ENCODE peak calls at places on chromosome 15, in six cellular contexts. E is neuronal stem cell, T is IMR-90, I is H9, J is mesenchymal stem cell, R is trophoblast cell. V is an unnamed sample.

GRCh38 chr15:53586815-53587214 is 172.6 kb downstream of the WDR72 start:
- DNase-seq in T (no peak), R (peak), E (peak), I (peak), J (peak), V (peak)

GRCh38 chr15:41241251-41241964 is 10.3 kb downstream of the CHP1 start:
- DNase-seq in I (no peak), E (no peak), T (no peak), J (no peak), R (no peak), V (no peak)

GRCh38 chr15:88648357-88649214 is 9.8 kb downstream of the ISG20 start:
- DNase-seq in J (peak), R (no peak), E (no peak), I (no peak), T (peak), V (no peak)

GRCh38 chr15:70308011-70308761 is 210.5 kb upstream of the TLE3 start:
- DNase-seq in I (no peak), E (no peak), T (no peak), J (no peak), R (peak), V (no peak)

GRCh38 chr15:73983211-73983727 is 8.8 kb downstream of the STOML1 start:
- DNase-seq in T (peak), I (no peak), J (peak), R (no peak), E (no peak), V (no peak)

GRCh38 chr15:31245135-31245689 is 81.4 kb upstream of the KLF13 start:
- DNase-seq in J (no peak), I (no peak), T (no peak), R (no peak), E (no peak), V (no peak)

GRCh38 chr15:91228391-91228790 is 128.3 kb downstream of the SV2B start:
- DNase-seq in R (no peak), J (no peak), T (no peak), E (no peak), I (no peak), V (no peak)

GRCh38 chr15:66004618-66005262 is 135.4 kb downstream of the RAB11A start:
- DNase-seq in E (peak), I (no peak), R (peak), T (peak), J (peak), V (peak)

GRCh38 chr15:80937718-80938117 is 51.9 kb downstream of the MESD start:
- DNase-seq in T (no peak), E (no peak), I (no peak), J (no peak), R (no peak), V (no peak)

DNA sequence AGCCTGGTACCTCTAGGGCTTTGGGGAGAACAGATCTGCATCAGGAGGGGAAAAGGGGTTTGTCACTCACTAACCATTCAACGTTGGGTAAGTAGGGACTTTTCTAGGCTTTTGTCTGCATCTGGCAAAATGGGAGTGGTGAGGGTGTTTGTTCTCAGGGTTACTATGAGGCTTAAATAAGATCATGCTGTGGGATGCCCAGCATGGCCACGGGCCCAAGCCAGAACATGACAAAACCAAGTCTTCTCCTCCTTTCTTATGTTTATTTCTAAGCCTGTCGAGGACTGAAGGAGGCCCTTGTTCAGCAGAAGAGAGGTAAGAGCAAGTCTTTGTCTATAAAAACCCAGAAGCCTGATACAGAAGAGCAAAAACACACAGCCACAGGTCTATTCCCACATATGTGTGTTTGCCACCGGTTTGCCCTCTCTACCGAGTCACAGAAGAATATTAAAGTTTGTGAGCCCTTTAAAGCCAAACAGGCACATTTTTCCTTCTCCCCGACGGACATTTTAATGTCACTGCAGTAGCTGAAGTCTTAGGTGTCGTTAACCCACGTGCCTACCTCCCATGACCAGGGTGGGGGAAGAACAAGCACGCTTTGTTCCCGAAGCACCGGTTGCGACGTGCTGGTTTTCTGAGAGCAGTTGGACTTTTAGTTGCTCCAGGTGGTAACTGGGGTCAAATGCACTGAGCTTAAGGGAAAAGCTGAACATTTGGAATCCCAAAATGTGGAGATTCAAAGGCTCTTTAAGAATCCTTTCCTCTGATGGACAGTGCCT is 72.1 kb downstream of the NOX5 start:
- DNase-seq in E (no peak), T (no peak), I (peak), J (no peak), R (no peak), V (no peak)
- H2BK120ac ChIP-seq in E (no peak), T (no peak), I (no peak), J (no peak), R (no peak), V (no peak)

GRCh38 chr15:36282821-36283220 is 296.6 kb upstream of the CDIN1 start:
- DNase-seq in R (no peak), T (no peak), E (no peak), J (no peak), I (no peak), V (no peak)

GRCh38 chr15:36275656-36276055 is 303.8 kb upstream of the CDIN1 start:
- DNase-seq in R (no peak), J (no peak), I (no peak), T (no peak), E (no peak), V (no peak)

DNA sequence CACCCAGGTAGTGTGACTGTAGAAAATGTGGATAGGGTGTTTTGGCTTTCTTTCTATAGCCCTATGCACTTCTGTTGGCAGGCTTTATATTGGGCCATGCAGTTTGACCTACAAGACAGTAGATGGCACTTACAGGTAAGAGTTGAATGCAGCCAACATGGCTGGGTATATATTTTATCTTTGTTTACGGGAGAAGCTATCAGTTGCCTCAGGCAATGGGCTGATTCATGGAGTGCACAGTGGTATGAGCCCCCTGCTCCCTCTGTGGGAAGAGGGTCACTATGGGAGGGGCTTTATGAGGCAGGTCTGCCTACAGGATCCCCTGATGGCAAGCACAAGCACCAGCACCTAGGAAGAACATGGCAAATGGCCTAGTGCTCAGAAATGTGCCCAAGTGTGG is 301.2 kb upstream of the CDIN1 start:
- DNase-seq in R (no peak), I (peak), J (peak), T (peak), E (no peak), V (peak)
- H2BK120ac ChIP-seq in R (no peak), I (no peak), J (no peak), T (peak), E (no peak), V (no peak)

DNA sequence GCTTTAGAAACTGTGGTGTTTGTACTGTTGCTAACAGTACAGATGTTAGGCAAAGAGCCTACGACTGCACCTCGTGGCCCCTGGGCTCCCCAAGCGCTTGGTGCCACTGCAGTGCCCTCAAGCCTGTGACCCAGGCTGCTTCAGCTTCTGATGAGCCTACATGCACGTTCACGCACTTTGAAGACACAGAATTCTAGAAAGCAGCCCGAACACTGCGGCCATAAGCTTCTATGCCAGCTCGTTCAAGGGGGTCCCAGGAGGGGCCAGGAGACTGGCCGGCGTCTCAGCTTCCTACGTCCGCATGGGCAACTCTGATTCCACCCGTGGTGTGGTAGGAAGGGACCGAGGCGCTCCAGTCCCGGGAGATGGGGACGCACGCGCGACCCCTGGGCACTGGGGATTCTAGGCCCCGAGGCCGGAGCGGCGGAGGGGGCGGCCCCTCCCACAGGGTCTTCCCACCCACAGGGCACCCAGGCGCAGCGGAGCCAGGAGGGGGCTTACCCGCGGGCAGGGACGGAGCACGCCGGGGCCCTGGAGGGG is 653 bp downstream of the MYO5C start:
- DNase-seq in R (no peak), T (no peak), J (no peak), E (no peak), I (no peak), V (peak)
- H2BK120ac ChIP-seq in R (no peak), T (no peak), J (no peak), E (peak), I (no peak), V (no peak)

GRCh38 chr15:77633134-77633912 is 611 bp upstream of the LINGO1 start:
- DNase-seq in I (peak), T (peak), J (peak), R (peak), E (peak), V (peak)
- H2BK120ac ChIP-seq in I (no peak), T (no peak), J (peak), R (no peak), E (no peak), V (no peak)

V was measured in mesendoderm.